ENCODE peak calls at places on chromosomes 1 and 21, in eight cellular contexts. One of them, this sample, is unnamed.

GRCh38 chr1:83034846-83035245 is 964.1 kb downstream of the TTLL7 start:
- DNase-seq in breast epithelium: no peak
- DNase-seq in smooth muscle cell of the brain vasculature: no peak
- DNase-seq in T-helper 1 cell: no peak
- DNase-seq in HFFc6: no peak
- DNase-seq in stimulated activated naive CD4-positive, alpha-beta T cell: no peak
- DNase-seq in testis: no peak
- DNase-seq in colonic mucosa: no peak
- DNase-seq in this sample: no peak

GRCh38 chr1:150102986-150103385 is 35.4 kb downstream of the VPS45 start:
- DNase-seq in breast epithelium: no peak
- DNase-seq in smooth muscle cell of the brain vasculature: no peak
- DNase-seq in T-helper 1 cell: no peak
- DNase-seq in HFFc6: no peak
- DNase-seq in stimulated activated naive CD4-positive, alpha-beta T cell: no peak
- DNase-seq in testis: no peak
- DNase-seq in colonic mucosa: no peak
- DNase-seq in this sample: no peak

GRCh38 chr1:84450916-84451315 is 28.1 kb upstream of the RPF1 start:
- DNase-seq in breast epithelium: no peak
- DNase-seq in smooth muscle cell of the brain vasculature: no peak
- DNase-seq in T-helper 1 cell: no peak
- DNase-seq in HFFc6: no peak
- DNase-seq in stimulated activated naive CD4-positive, alpha-beta T cell: no peak
- DNase-seq in testis: no peak
- DNase-seq in colonic mucosa: no peak
- DNase-seq in this sample: no peak

GRCh38 chr21:44729336-44730027 is 18.1 kb upstream of the TSPEAR start:
- DNase-seq in breast epithelium: no peak
- DNase-seq in smooth muscle cell of the brain vasculature: no peak
- DNase-seq in T-helper 1 cell: no peak
- DNase-seq in HFFc6: no peak
- DNase-seq in stimulated activated naive CD4-positive, alpha-beta T cell: no peak
- DNase-seq in testis: no peak
- DNase-seq in colonic mucosa: no peak
- DNase-seq in this sample: no peak

GRCh38 chr1:165903672-165904071 is 76.3 kb downstream of the UCK2 start:
- DNase-seq in breast epithelium: peak
- DNase-seq in smooth muscle cell of the brain vasculature: no peak
- DNase-seq in T-helper 1 cell: no peak
- DNase-seq in HFFc6: peak
- DNase-seq in stimulated activated naive CD4-positive, alpha-beta T cell: no peak
- DNase-seq in testis: no peak
- DNase-seq in colonic mucosa: peak
- DNase-seq in this sample: peak

GRCh38 chr1:88061106-88061829 is 622.8 kb upstream of the PKN2 start:
- DNase-seq in breast epithelium: peak
- DNase-seq in smooth muscle cell of the brain vasculature: peak
- DNase-seq in T-helper 1 cell: no peak
- DNase-seq in HFFc6: peak
- DNase-seq in stimulated activated naive CD4-positive, alpha-beta T cell: no peak
- DNase-seq in testis: peak
- DNase-seq in colonic mucosa: peak
- DNase-seq in this sample: peak

GRCh38 chr1:42927274-42927841 is 31.3 kb downstream of the SLC2A1 start:
- DNase-seq in breast epithelium: no peak
- DNase-seq in smooth muscle cell of the brain vasculature: no peak
- DNase-seq in T-helper 1 cell: no peak
- DNase-seq in HFFc6: no peak
- DNase-seq in stimulated activated naive CD4-positive, alpha-beta T cell: no peak
- DNase-seq in testis: no peak
- DNase-seq in colonic mucosa: no peak
- DNase-seq in this sample: no peak

GRCh38 chr1:201060586-201060985 is 37.1 kb upstream of the KIF21B start:
- DNase-seq in breast epithelium: no peak
- DNase-seq in smooth muscle cell of the brain vasculature: no peak
- DNase-seq in T-helper 1 cell: no peak
- DNase-seq in HFFc6: no peak
- DNase-seq in stimulated activated naive CD4-positive, alpha-beta T cell: no peak
- DNase-seq in testis: no peak
- DNase-seq in colonic mucosa: no peak
- DNase-seq in this sample: no peak

GRCh38 chr1:95086949-95087533 is 14.3 kb upstream of the ALG14 start:
- DNase-seq in breast epithelium: no peak
- DNase-seq in smooth muscle cell of the brain vasculature: peak
- DNase-seq in T-helper 1 cell: no peak
- DNase-seq in HFFc6: peak
- DNase-seq in stimulated activated naive CD4-positive, alpha-beta T cell: no peak
- DNase-seq in testis: peak
- DNase-seq in colonic mucosa: no peak
- DNase-seq in this sample: peak

GRCh38 chr1:53342735-53343470 is 15.0 kb upstream of the LRP8 start:
- DNase-seq in breast epithelium: no peak
- DNase-seq in smooth muscle cell of the brain vasculature: no peak
- DNase-seq in T-helper 1 cell: no peak
- DNase-seq in HFFc6: no peak
- DNase-seq in stimulated activated naive CD4-positive, alpha-beta T cell: no peak
- DNase-seq in testis: no peak
- DNase-seq in colonic mucosa: no peak
- DNase-seq in this sample: no peak

GRCh38 chr1:218837051-218837450 is 336.6 kb upstream of the LYPLAL1 start:
- DNase-seq in breast epithelium: no peak
- DNase-seq in smooth muscle cell of the brain vasculature: no peak
- DNase-seq in T-helper 1 cell: no peak
- DNase-seq in HFFc6: peak
- DNase-seq in stimulated activated naive CD4-positive, alpha-beta T cell: no peak
- DNase-seq in testis: no peak
- DNase-seq in colonic mucosa: no peak
- DNase-seq in this sample: no peak

GRCh38 chr1:53321366-53321765 is 6.5 kb downstream of the LRP8 start:
- DNase-seq in breast epithelium: no peak
- DNase-seq in smooth muscle cell of the brain vasculature: no peak
- DNase-seq in T-helper 1 cell: no peak
- DNase-seq in HFFc6: no peak
- DNase-seq in stimulated activated naive CD4-positive, alpha-beta T cell: no peak
- DNase-seq in testis: no peak
- DNase-seq in colonic mucosa: no peak
- DNase-seq in this sample: no peak

GRCh38 chr21:28641731-28642130 is 350.9 kb downstream of the LTN1 start:
- DNase-seq in breast epithelium: no peak
- DNase-seq in smooth muscle cell of the brain vasculature: no peak
- DNase-seq in T-helper 1 cell: no peak
- DNase-seq in HFFc6: peak
- DNase-seq in stimulated activated naive CD4-positive, alpha-beta T cell: no peak
- DNase-seq in testis: no peak
- DNase-seq in colonic mucosa: no peak
- DNase-seq in this sample: no peak

GRCh38 chr1:112304151-112304550 is 91.9 kb upstream of the CTTNBP2NL start:
- DNase-seq in breast epithelium: no peak
- DNase-seq in smooth muscle cell of the brain vasculature: no peak
- DNase-seq in T-helper 1 cell: no peak
- DNase-seq in HFFc6: no peak
- DNase-seq in stimulated activated naive CD4-positive, alpha-beta T cell: no peak
- DNase-seq in testis: no peak
- DNase-seq in colonic mucosa: no peak
- DNase-seq in this sample: no peak

GRCh38 chr1:102181341-102181740 is 184.6 kb upstream of the OLFM3 start:
- DNase-seq in breast epithelium: no peak
- DNase-seq in smooth muscle cell of the brain vasculature: no peak
- DNase-seq in T-helper 1 cell: no peak
- DNase-seq in HFFc6: no peak
- DNase-seq in stimulated activated naive CD4-positive, alpha-beta T cell: no peak
- DNase-seq in testis: no peak
- DNase-seq in colonic mucosa: no peak
- DNase-seq in this sample: no peak

GRCh38 chr21:33117268-33117888 is 47.4 kb downstream of the OLIG1 start:
- DNase-seq in breast epithelium: no peak
- DNase-seq in smooth muscle cell of the brain vasculature: no peak
- DNase-seq in T-helper 1 cell: no peak
- DNase-seq in HFFc6: no peak
- DNase-seq in stimulated activated naive CD4-positive, alpha-beta T cell: no peak
- DNase-seq in testis: no peak
- DNase-seq in colonic mucosa: no peak
- DNase-seq in this sample: no peak

GRCh38 chr1:31593770-31594632 is 17.7 kb downstream of the TINAGL1 start:
- DNase-seq in breast epithelium: peak
- DNase-seq in smooth muscle cell of the brain vasculature: no peak
- DNase-seq in T-helper 1 cell: peak
- DNase-seq in HFFc6: peak
- DNase-seq in stimulated activated naive CD4-positive, alpha-beta T cell: peak
- DNase-seq in testis: peak
- DNase-seq in colonic mucosa: peak
- DNase-seq in this sample: no peak

GRCh38 chr1:177429234-177429633 is 258.5 kb downstream of the BRINP2 start:
- DNase-seq in breast epithelium: no peak
- DNase-seq in smooth muscle cell of the brain vasculature: no peak
- DNase-seq in T-helper 1 cell: no peak
- DNase-seq in HFFc6: no peak
- DNase-seq in stimulated activated naive CD4-positive, alpha-beta T cell: no peak
- DNase-seq in testis: no peak
- DNase-seq in colonic mucosa: no peak
- DNase-seq in this sample: no peak

GRCh38 chr1:169526998-169527397 is 41.3 kb upstream of the SLC19A2 start:
- DNase-seq in breast epithelium: no peak
- DNase-seq in smooth muscle cell of the brain vasculature: no peak
- DNase-seq in T-helper 1 cell: no peak
- DNase-seq in HFFc6: no peak
- DNase-seq in stimulated activated naive CD4-positive, alpha-beta T cell: no peak
- DNase-seq in testis: no peak
- DNase-seq in colonic mucosa: no peak
- DNase-seq in this sample: no peak

GRCh38 chr21:38181101-38181500 is 75.7 kb upstream of the KCNJ15 start:
- DNase-seq in breast epithelium: no peak
- DNase-seq in smooth muscle cell of the brain vasculature: no peak
- DNase-seq in T-helper 1 cell: no peak
- DNase-seq in HFFc6: peak
- DNase-seq in stimulated activated naive CD4-positive, alpha-beta T cell: no peak
- DNase-seq in testis: no peak
- DNase-seq in colonic mucosa: no peak
- DNase-seq in this sample: no peak

GRCh38 chr1:41626146-41626545 is 141.7 kb upstream of the EDN2 start:
- DNase-seq in breast epithelium: no peak
- DNase-seq in smooth muscle cell of the brain vasculature: no peak
- DNase-seq in T-helper 1 cell: no peak
- DNase-seq in HFFc6: peak
- DNase-seq in stimulated activated naive CD4-positive, alpha-beta T cell: no peak
- DNase-seq in testis: peak
- DNase-seq in colonic mucosa: no peak
- DNase-seq in this sample: no peak

GRCh38 chr1:42949312-42950145 is 9.1 kb downstream of the SLC2A1 start:
- DNase-seq in breast epithelium: no peak
- DNase-seq in smooth muscle cell of the brain vasculature: no peak
- DNase-seq in T-helper 1 cell: no peak
- DNase-seq in HFFc6: no peak
- DNase-seq in stimulated activated naive CD4-positive, alpha-beta T cell: no peak
- DNase-seq in testis: no peak
- DNase-seq in colonic mucosa: no peak
- DNase-seq in this sample: no peak

GRCh38 chr1:32427264-32427963 is 33.2 kb upstream of the BSDC1 start:
- DNase-seq in breast epithelium: no peak
- DNase-seq in smooth muscle cell of the brain vasculature: no peak
- DNase-seq in T-helper 1 cell: no peak
- DNase-seq in HFFc6: no peak
- DNase-seq in stimulated activated naive CD4-positive, alpha-beta T cell: no peak
- DNase-seq in testis: no peak
- DNase-seq in colonic mucosa: no peak
- DNase-seq in this sample: no peak

GRCh38 chr1:3653286-3653618 is 936 bp downstream of the TP73 start:
- DNase-seq in breast epithelium: no peak
- DNase-seq in smooth muscle cell of the brain vasculature: no peak
- DNase-seq in T-helper 1 cell: no peak
- DNase-seq in HFFc6: no peak
- DNase-seq in stimulated activated naive CD4-positive, alpha-beta T cell: no peak
- DNase-seq in testis: no peak
- DNase-seq in colonic mucosa: no peak
- DNase-seq in this sample: no peak

GRCh38 chr1:220928725-220929297 is 49.6 kb downstream of the HLX start:
- DNase-seq in breast epithelium: no peak
- DNase-seq in smooth muscle cell of the brain vasculature: no peak
- DNase-seq in T-helper 1 cell: no peak
- DNase-seq in HFFc6: no peak
- DNase-seq in stimulated activated naive CD4-positive, alpha-beta T cell: no peak
- DNase-seq in testis: no peak
- DNase-seq in colonic mucosa: no peak
- DNase-seq in this sample: no peak

GRCh38 chr1:240559781-240560180 is 52.2 kb downstream of the GREM2 start:
- DNase-seq in breast epithelium: no peak
- DNase-seq in smooth muscle cell of the brain vasculature: no peak
- DNase-seq in T-helper 1 cell: no peak
- DNase-seq in HFFc6: no peak
- DNase-seq in stimulated activated naive CD4-positive, alpha-beta T cell: no peak
- DNase-seq in testis: no peak
- DNase-seq in colonic mucosa: no peak
- DNase-seq in this sample: no peak

GRCh38 chr1:160007577-160008200 is 24.1 kb downstream of the PIGM start:
- DNase-seq in breast epithelium: no peak
- DNase-seq in smooth muscle cell of the brain vasculature: no peak
- DNase-seq in T-helper 1 cell: peak
- DNase-seq in HFFc6: no peak
- DNase-seq in stimulated activated naive CD4-positive, alpha-beta T cell: no peak
- DNase-seq in testis: no peak
- DNase-seq in colonic mucosa: no peak
- DNase-seq in this sample: no peak

GRCh38 chr1:156936721-156937220 is 16.3 kb downstream of the LRRC71 start:
- DNase-seq in breast epithelium: no peak
- DNase-seq in smooth muscle cell of the brain vasculature: no peak
- DNase-seq in T-helper 1 cell: no peak
- DNase-seq in HFFc6: no peak
- DNase-seq in stimulated activated naive CD4-positive, alpha-beta T cell: no peak
- DNase-seq in testis: no peak
- DNase-seq in colonic mucosa: no peak
- DNase-seq in this sample: no peak

GRCh38 chr1:210853276-210853675 is 280.7 kb downstream of the KCNH1 start:
- DNase-seq in breast epithelium: no peak
- DNase-seq in smooth muscle cell of the brain vasculature: no peak
- DNase-seq in T-helper 1 cell: no peak
- DNase-seq in HFFc6: no peak
- DNase-seq in stimulated activated naive CD4-positive, alpha-beta T cell: no peak
- DNase-seq in testis: no peak
- DNase-seq in colonic mucosa: no peak
- DNase-seq in this sample: no peak

GRCh38 chr1:115666702-115667101 is 24.9 kb downstream of the VANGL1 start:
- DNase-seq in breast epithelium: peak
- DNase-seq in smooth muscle cell of the brain vasculature: no peak
- DNase-seq in T-helper 1 cell: no peak
- DNase-seq in HFFc6: no peak
- DNase-seq in stimulated activated naive CD4-positive, alpha-beta T cell: no peak
- DNase-seq in testis: no peak
- DNase-seq in colonic mucosa: no peak
- DNase-seq in this sample: no peak

GRCh38 chr1:121516279-121516967 is 331.6 kb downstream of the SRGAP2C start:
- DNase-seq in breast epithelium: no peak
- DNase-seq in smooth muscle cell of the brain vasculature: no peak
- DNase-seq in T-helper 1 cell: peak
- DNase-seq in HFFc6: no peak
- DNase-seq in stimulated activated naive CD4-positive, alpha-beta T cell: peak
- DNase-seq in testis: no peak
- DNase-seq in colonic mucosa: peak
- DNase-seq in this sample: no peak

GRCh38 chr1:27539901-27540861 is 50.2 kb upstream of the WASF2 start:
- DNase-seq in breast epithelium: no peak
- DNase-seq in smooth muscle cell of the brain vasculature: no peak
- DNase-seq in T-helper 1 cell: no peak
- DNase-seq in HFFc6: peak
- DNase-seq in stimulated activated naive CD4-positive, alpha-beta T cell: no peak
- DNase-seq in testis: no peak
- DNase-seq in colonic mucosa: peak
- DNase-seq in this sample: no peak

GRCh38 chr1:6985528-6986276 is 200.4 kb downstream of the CAMTA1 start:
- DNase-seq in breast epithelium: no peak
- DNase-seq in smooth muscle cell of the brain vasculature: no peak
- DNase-seq in T-helper 1 cell: no peak
- DNase-seq in HFFc6: no peak
- DNase-seq in stimulated activated naive CD4-positive, alpha-beta T cell: no peak
- DNase-seq in testis: no peak
- DNase-seq in colonic mucosa: no peak
- DNase-seq in this sample: no peak

GRCh38 chr1:146012703-146013565 is 8.6 kb downstream of the HJV start:
- DNase-seq in breast epithelium: no peak
- DNase-seq in smooth muscle cell of the brain vasculature: no peak
- DNase-seq in T-helper 1 cell: peak
- DNase-seq in HFFc6: peak
- DNase-seq in stimulated activated naive CD4-positive, alpha-beta T cell: peak
- DNase-seq in testis: no peak
- DNase-seq in colonic mucosa: peak
- DNase-seq in this sample: no peak